ENCODE peak calls at places on chromosome 17, in ten cellular contexts. D, E, B, X, A, K, S, G, N and M are unnamed samples.

GRCh38 chr17:80092959-80093358 is 8.4 kb upstream of the GAA start:
- DNase-seq in D (peak), E (no peak), B (no peak), X (no peak), A (no peak), K (no peak), S (no peak), G (no peak), N (no peak), M (no peak)

GRCh38 chr17:66945451-66945850 is 19.1 kb upstream of the CACNG4 start:
- DNase-seq in D (no peak), E (no peak), B (no peak), X (no peak), A (no peak), K (peak), S (no peak), G (peak), N (no peak), M (peak)

GRCh38 chr17:19647697-19648474 is 665 bp upstream of the ALDH3A2 start:
- DNase-seq in D (peak), E (peak), B (peak), X (peak), A (peak), K (peak), S (no peak), G (peak), N (peak), M (peak)

GRCh38 chr17:7932483-7932891 is 481 bp downstream of the CNTROB start:
- DNase-seq in D (peak), E (peak), B (no peak), X (peak), A (no peak), K (peak), S (no peak), G (peak), N (peak), M (peak)

GRCh38 chr17:67696347-67696746 is 21.4 kb upstream of the NOL11 start:
- DNase-seq in D (no peak), E (no peak), B (no peak), X (no peak), A (no peak), K (no peak), S (no peak), G (no peak), N (no peak), M (no peak)

GRCh38 chr17:51079049-51079448 is 41.6 kb downstream of the SPAG9 start:
- DNase-seq in D (no peak), E (no peak), B (no peak), X (no peak), A (no peak), K (peak), S (no peak), G (peak), N (no peak), M (no peak)

GRCh38 chr17:74466111-74466784 is at the start of gene CD300A:
- DNase-seq in D (no peak), E (peak), B (no peak), X (peak), A (no peak), K (no peak), S (no peak), G (no peak), N (no peak), M (peak)

GRCh38 chr17:45276031-45276430 is 14.1 kb upstream of the SPATA32 start:
- DNase-seq in D (peak), E (no peak), B (no peak), X (no peak), A (no peak), K (peak), S (no peak), G (no peak), N (no peak), M (no peak)

GRCh38 chr17:73139296-73139695 is 25.5 kb upstream of the SSTR2 start:
- DNase-seq in D (no peak), E (no peak), B (no peak), X (no peak), A (no peak), K (no peak), S (no peak), G (no peak), N (no peak), M (no peak)